ENCODE peak calls at places on chromosome 5, in six cellular contexts. R, T, J, I, W and K are unnamed samples.
A peak's percentile ranks its signal among the peaks of the same experiment; 100 is the strongest.

GRCh38 chr5:1246711-1247431 is 21.7 kb downstream of the SLC6A18 start:
- DNase-seq in I (no peak), T (peak; percentile 13), R (peak; percentile 25), W (no peak), J (no peak), K (peak; percentile 41)

GRCh38 chr5:168706655-168707069 is 127.5 kb upstream of the PANK3 start:
- DNase-seq in I (no peak), J (peak; percentile 4), R (no peak), T (peak; percentile 59), W (no peak), K (no peak)

GRCh38 chr5:141373673-141374317 is at the start of gene PCDHGA6:
- DNase-seq in W (no peak), T (peak; percentile 48), R (no peak), I (no peak), J (no peak), K (no peak)

GRCh38 chr5:173774212-173774850 is 113.8 kb upstream of the CPEB4 start:
- DNase-seq in I (no peak), J (no peak), R (no peak), T (no peak), W (no peak), K (no peak)

GRCh38 chr5:130514984-130515690 is 610.9 kb downstream of the CHSY3 start:
- DNase-seq in T (peak; percentile 79), W (no peak), I (no peak), R (no peak), J (no peak), K (no peak)

GRCh38 chr5:79535477-79536192 is 21.7 kb upstream of the HOMER1 start:
- DNase-seq in R (no peak), W (no peak), T (peak; percentile 12), I (no peak), J (no peak), K (no peak)

GRCh38 chr5:437281-437771 is 5.7 kb upstream of the EXOC3 start:
- DNase-seq in R (no peak), I (no peak), W (no peak), J (no peak), T (no peak), K (no peak)

GRCh38 chr5:111892949-111893348 is 136.0 kb upstream of the NREP start:
- DNase-seq in W (no peak), I (no peak), R (no peak), J (no peak), T (peak; percentile 58), K (no peak)

GRCh38 chr5:3449481-3449880 is 146.2 kb upstream of the IRX1 start:
- DNase-seq in J (no peak), R (no peak), W (no peak), I (no peak), T (no peak), K (no peak)

GRCh38 chr5:127936439-127936972 is 147.1 kb upstream of the SLC12A2 start:
- DNase-seq in I (no peak), W (no peak), J (no peak), T (no peak), R (no peak), K (no peak)

GRCh38 chr5:119378075-119378699 is 22.4 kb downstream of the TNFAIP8 start:
- DNase-seq in W (no peak), T (peak; percentile 79), R (no peak), I (no peak), J (no peak), K (no peak)

GRCh38 chr5:79318935-79319614 is 83.1 kb downstream of the JMY start:
- DNase-seq in J (no peak), W (no peak), I (no peak), T (peak; percentile 90), R (no peak), K (no peak)

GRCh38 chr5:177469750-177470525 is 3.5 kb downstream of the DBN1 start:
- DNase-seq in R (no peak), J (no peak), T (peak; percentile 7), I (no peak), W (no peak), K (no peak)

GRCh38 chr5:137497396-137498290 is 1.5 kb downstream of the SPOCK1 start:
- DNase-seq in T (no peak), J (no peak), R (no peak), W (no peak), I (no peak), K (no peak)

GRCh38 chr5:116573617-116574431 is 799 bp downstream of the SEMA6A start:
- DNase-seq in R (no peak), W (no peak), T (peak; percentile 13), J (no peak), I (no peak), K (no peak)

GRCh38 chr5:180130291-180130869 is 58.8 kb upstream of the RNF130 start:
- DNase-seq in R (no peak), I (no peak), J (no peak), T (no peak), W (no peak), K (no peak)

GRCh38 chr5:956941-957729 is 51.5 kb upstream of the NKD2 start:
- DNase-seq in J (no peak), I (no peak), W (no peak), T (peak; percentile 93), R (no peak), K (no peak)